ENCODE peak calls at places on chromosomes 11 and 22, in eight cellular contexts. T is stomach, G is endothelial cell of umbilical vein, I is breast epithelium, Z is prostate gland, A is tibial nerve, X is gastrocnemius medialis, J is right lobe of liver. C is an unnamed sample.
A peak's percentile ranks its signal among the peaks of the same experiment; 100 is the strongest.

GRCh38 chr11:65329944-65330403 is 3.7 kb upstream of the DPF2 start:
- DNase-seq in T (peak; percentile 95), G (peak; percentile 88), I (peak; percentile 86), Z (peak; percentile 95), A (peak; percentile 87), X (peak; percentile 76), J (no peak), C (no peak)

GRCh38 chr11:133078591-133079179 is 453.6 kb downstream of the OPCML start:
- DNase-seq in T (peak; percentile 60), G (peak; percentile 27), I (no peak), Z (peak; percentile 16), A (no peak), X (no peak), J (no peak), C (no peak)

GRCh38 chr22:22810018-22810427 is 77.6 kb upstream of the IGLL5 start:
- DNase-seq in T (peak; percentile 51), G (peak; percentile 7), I (no peak), Z (no peak), A (no peak), X (no peak), J (no peak), C (no peak)

GRCh38 chr11:2301631-2302272 is at the start of the genes C11orf21 and TSPAN32:
- DNase-seq in T (peak; percentile 69), G (no peak), I (peak; percentile 37), Z (no peak), A (no peak), X (no peak), J (peak; percentile 68), C (no peak)

GRCh38 chr11:46987183-46987582 is 50.6 kb downstream of the CSTPP1 start:
- DNase-seq in T (no peak), G (no peak), I (no peak), Z (no peak), A (no peak), X (no peak), J (no peak), C (no peak)

GRCh38 chr11:21066030-21066429 is 396.6 kb downstream of the NELL1 start:
- DNase-seq in T (no peak), G (no peak), I (no peak), Z (no peak), A (no peak), X (no peak), J (no peak), C (no peak)

GRCh38 chr11:35087648-35088047 is 51.3 kb upstream of the CD44 start:
- DNase-seq in T (no peak), G (peak; percentile 49), I (no peak), Z (no peak), A (no peak), X (no peak), J (no peak), C (no peak)

GRCh38 chr11:79458712-79459111 is 17.9 kb upstream of the TENM4 start:
- DNase-seq in T (no peak), G (no peak), I (no peak), Z (no peak), A (no peak), X (no peak), J (no peak), C (no peak)

GRCh38 chr22:36734171-36735058 is 30.9 kb upstream of the CACNG2 start:
- DNase-seq in T (peak; percentile 21), G (no peak), I (peak; percentile 19), Z (no peak), A (no peak), X (no peak), J (no peak), C (no peak)

GRCh38 chr11:69705901-69706787 is 2.3 kb upstream of the FGF19 start:
- DNase-seq in T (no peak), G (no peak), I (no peak), Z (no peak), A (no peak), X (no peak), J (no peak), C (no peak)

GRCh38 chr22:21055880-21056319 is 10.2 kb downstream of the LRRC74B start:
- DNase-seq in T (no peak), G (no peak), I (no peak), Z (no peak), A (no peak), X (no peak), J (no peak), C (no peak)

GRCh38 chr11:46267930-46268329 is 9.5 kb upstream of the CREB3L1 start:
- DNase-seq in T (no peak), G (no peak), I (no peak), Z (no peak), A (no peak), X (no peak), J (no peak), C (no peak)

GRCh38 chr22:41919357-41920224 is 4.7 kb upstream of the SHISA8 start:
- DNase-seq in T (peak; percentile 70), G (no peak), I (no peak), Z (peak; percentile 39), A (no peak), X (no peak), J (no peak), C (no peak)

GRCh38 chr11:6351782-6352181 is 31.5 kb upstream of the CAVIN3 start:
- DNase-seq in T (no peak), G (no peak), I (no peak), Z (no peak), A (no peak), X (no peak), J (no peak), C (no peak)

GRCh38 chr11:31442086-31442485 is 67.3 kb downstream of the IMMP1L start:
- DNase-seq in T (no peak), G (peak; percentile 14), I (no peak), Z (no peak), A (no peak), X (no peak), J (no peak), C (no peak)

GRCh38 chr11:62708423-62709261 is 1.2 kb downstream of the GNG3 start:
- DNase-seq in T (peak; percentile 36), G (no peak), I (no peak), Z (peak; percentile 19), A (no peak), X (no peak), J (no peak), C (no peak)

GRCh38 chr11:100619484-100619883 is 67.6 kb upstream of the ARHGAP42 start:
- DNase-seq in T (no peak), G (peak; percentile 86), I (no peak), Z (no peak), A (no peak), X (no peak), J (no peak), C (no peak)

GRCh38 chr22:25067851-25068421 is 115.4 kb downstream of the KIAA1671 start:
- DNase-seq in T (no peak), G (no peak), I (no peak), Z (no peak), A (no peak), X (no peak), J (no peak), C (no peak)

GRCh38 chr11:111331711-111332479 is 33.5 kb downstream of the POU2AF3 start:
- DNase-seq in T (no peak), G (no peak), I (no peak), Z (no peak), A (no peak), X (no peak), J (no peak), C (no peak)

DNA sequence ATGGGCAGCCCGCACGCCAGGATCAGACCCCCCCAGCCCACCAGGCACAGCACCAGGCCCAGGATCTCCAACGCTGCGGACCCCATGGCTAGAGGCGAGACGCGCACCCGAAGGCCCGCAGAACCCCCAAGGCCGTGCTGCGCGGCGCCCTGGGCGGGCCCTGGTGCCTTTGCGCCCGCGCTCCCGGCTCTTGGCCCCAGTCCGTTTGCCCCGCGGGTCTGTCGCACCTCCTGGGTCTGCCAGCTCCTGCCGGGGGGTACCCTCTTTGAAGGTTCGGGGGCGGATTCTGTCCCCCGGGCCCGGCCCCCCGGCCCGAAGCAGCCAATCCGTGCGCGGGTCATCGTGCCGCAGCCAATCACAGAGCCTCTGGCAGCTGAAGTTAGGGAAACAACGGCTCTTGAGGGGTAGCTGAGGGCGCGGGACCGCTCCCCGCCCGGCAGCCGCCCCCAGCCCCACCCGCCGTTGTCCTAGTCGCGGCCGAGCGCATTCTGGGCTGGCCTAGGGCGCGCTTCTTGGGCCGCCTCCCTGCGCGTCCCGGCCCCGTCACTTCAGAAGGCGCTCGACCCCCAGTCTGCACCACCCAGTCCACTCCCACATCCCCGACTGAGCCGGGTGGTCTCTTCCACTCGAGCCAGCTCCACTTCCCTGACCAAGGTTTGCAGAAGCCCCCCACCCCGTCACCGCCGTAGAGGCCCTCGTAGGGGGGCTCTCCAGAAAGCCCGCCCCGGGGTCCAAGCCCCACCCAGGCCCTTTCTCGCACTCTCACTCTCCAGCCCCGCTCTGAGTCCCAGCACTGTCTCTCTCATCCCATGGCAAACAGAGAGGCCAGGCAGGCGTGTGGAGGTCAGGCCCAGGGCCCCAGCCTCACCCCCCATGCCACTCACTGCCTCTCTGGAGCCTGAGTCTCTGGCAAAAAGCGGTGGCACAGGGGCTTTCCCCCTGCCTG is at the start of gene CLDN5:
- DNase-seq in T (no peak), G (peak; percentile 91), I (peak; percentile 59), Z (no peak), A (no peak), X (no peak), J (no peak), C (no peak)
- TF ChIP-seq POLR2A in T (no peak), G (peak; percentile 96), I (no peak), Z (peak; percentile 15), A (peak; percentile 34), X (peak; percentile 82), J (peak; percentile 35), C (no peak)

DNA sequence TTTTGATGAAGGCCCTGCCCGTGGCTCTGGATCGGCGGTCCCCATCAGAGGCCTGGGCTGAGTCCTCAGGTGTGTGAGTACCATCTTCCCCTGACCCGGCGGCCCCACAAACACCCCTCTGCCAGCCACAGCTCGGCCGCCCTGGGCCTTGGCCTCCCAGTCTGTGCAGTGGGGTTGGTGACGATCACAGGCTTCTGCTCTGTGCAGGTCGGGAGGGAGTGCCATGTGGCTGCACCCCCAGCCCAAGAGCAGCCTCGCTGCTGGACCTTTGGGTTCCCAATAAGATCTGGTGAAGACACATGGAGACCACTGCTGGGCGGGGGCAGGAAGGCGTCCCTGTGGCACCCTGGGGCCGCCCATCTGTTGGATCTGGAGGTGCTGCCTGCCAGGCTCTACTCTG is 47.1 kb upstream of the PPARA start:
- DNase-seq in T (no peak), G (no peak), I (no peak), Z (no peak), A (no peak), X (no peak), J (no peak), C (no peak)
- H3K4me1 ChIP-seq in T (peaks cover 100% of the 10 kb centered on the region), G (no peaks in the 10 kb centered on the region), I (peaks cover 66% of the 10 kb centered on the region), Z (peaks cover 59% of the 10 kb centered on the region), A (peaks cover 96% of the 10 kb centered on the region), X (peaks cover 90% of the 10 kb centered on the region), J (peaks cover 5% of the 10 kb centered on the region), C (peaks cover 54% of the 10 kb centered on the region)

DNA sequence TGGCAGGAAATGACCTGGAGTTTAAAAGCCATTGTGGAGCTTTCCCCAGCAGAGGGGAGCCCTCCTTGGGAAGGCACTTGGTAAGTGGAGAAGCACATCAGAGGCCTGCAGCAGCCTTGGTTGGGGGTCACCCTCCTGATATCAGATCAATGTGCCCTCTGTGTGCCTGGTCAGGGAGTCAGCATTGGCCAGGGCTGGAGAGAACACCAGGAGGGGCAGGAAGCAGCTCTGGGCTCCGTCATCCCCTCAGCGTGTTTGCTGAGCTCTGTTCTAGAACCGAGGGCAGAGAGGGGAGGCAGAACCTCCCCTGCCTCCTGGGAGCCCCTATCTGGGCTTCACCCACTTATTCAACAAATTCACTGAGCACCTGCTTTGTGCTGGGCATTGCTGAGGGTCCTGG is 846.0 kb downstream of the TBC1D22A start:
- DNase-seq in T (no peak), G (no peak), I (no peak), Z (no peak), A (no peak), X (no peak), J (peak; percentile 17), C (no peak)
- H3K9me3 ChIP-seq in T (peaks cover 12% of the 10 kb centered on the region), G (peaks cover 8% of the 10 kb centered on the region), I (peaks cover 5% of the 10 kb centered on the region), Z (no peaks in the 10 kb centered on the region), A (no peaks in the 10 kb centered on the region), X (no peaks in the 10 kb centered on the region), J (no peaks in the 10 kb centered on the region), C (no peaks in the 10 kb centered on the region)

GRCh38 chr11:68312117-68312779 is at the start of gene LRP5:
- DNase-seq in T (no peak), G (no peak), I (no peak), Z (no peak), A (no peak), X (no peak), J (no peak), C (no peak)
- TF ChIP-seq POLR2A in T (no peak), G (no peak), I (no peak), Z (no peak), A (no peak), X (no peak), J (peak; percentile 56), C (no peak)